ENCODE peak calls at places on chromosomes 4 and X, in four cellular contexts. One of them, this sample, is unnamed.

GRCh38 chr4:98510340-98510739 is 148.1 kb downstream of the TSPAN5 start:
- DNase-seq in bronchial epithelial cell: no peak
- DNase-seq in epithelial cell of esophagus: no peak
- DNase-seq in fibroblast of lung: no peak
- DNase-seq in this sample: no peak

GRCh38 chrX:135433531-135434257 is 11.9 kb downstream of the SMIM10L2A start:
- DNase-seq in bronchial epithelial cell: no peak
- DNase-seq in epithelial cell of esophagus: no peak
- DNase-seq in fibroblast of lung: no peak
- DNase-seq in this sample: no peak

GRCh38 chrX:107825698-107826285 is at the start of gene MID2:
- DNase-seq in bronchial epithelial cell: peak
- DNase-seq in epithelial cell of esophagus: peak
- DNase-seq in fibroblast of lung: peak
- DNase-seq in this sample: no peak

GRCh38 chrX:8673211-8673610 is 58.7 kb downstream of the ANOS1 start:
- DNase-seq in bronchial epithelial cell: no peak
- DNase-seq in epithelial cell of esophagus: no peak
- DNase-seq in fibroblast of lung: peak
- DNase-seq in this sample: no peak

GRCh38 chr4:101157415-101158135 is 189.8 kb downstream of the PPP3CA start:
- DNase-seq in bronchial epithelial cell: no peak
- DNase-seq in epithelial cell of esophagus: no peak
- DNase-seq in fibroblast of lung: peak
- DNase-seq in this sample: no peak

GRCh38 chr4:37693450-37694190 is 7.4 kb upstream of the RELL1 start:
- DNase-seq in bronchial epithelial cell: peak
- DNase-seq in epithelial cell of esophagus: peak
- DNase-seq in fibroblast of lung: peak
- DNase-seq in this sample: no peak

GRCh38 chrX:118756111-118756510 is 28.7 kb downstream of the IL13RA1 start:
- DNase-seq in bronchial epithelial cell: peak
- DNase-seq in epithelial cell of esophagus: peak
- DNase-seq in fibroblast of lung: no peak
- DNase-seq in this sample: no peak

GRCh38 chr4:123102897-123103489 is 180.6 kb upstream of the NUDT6 start:
- DNase-seq in bronchial epithelial cell: peak
- DNase-seq in epithelial cell of esophagus: peak
- DNase-seq in fibroblast of lung: peak
- DNase-seq in this sample: no peak

GRCh38 chrX:140389331-140389730 is 115.5 kb downstream of the SOX3 start:
- DNase-seq in bronchial epithelial cell: no peak
- DNase-seq in epithelial cell of esophagus: no peak
- DNase-seq in fibroblast of lung: no peak
- DNase-seq in this sample: no peak

GRCh38 chrX:151359931-151360871 is 36.8 kb upstream of the VMA21 start:
- DNase-seq in bronchial epithelial cell: peak
- DNase-seq in epithelial cell of esophagus: peak
- DNase-seq in fibroblast of lung: peak
- DNase-seq in this sample: no peak

GRCh38 chrX:154469114-154469513 is 10.0 kb downstream of the LAGE3 start:
- DNase-seq in bronchial epithelial cell: no peak
- DNase-seq in epithelial cell of esophagus: no peak
- DNase-seq in fibroblast of lung: no peak
- DNase-seq in this sample: no peak

GRCh38 chr4:25915359-25915716 is 1.3 kb downstream of the SMIM20 start:
- DNase-seq in bronchial epithelial cell: no peak
- DNase-seq in epithelial cell of esophagus: no peak
- DNase-seq in fibroblast of lung: peak
- DNase-seq in this sample: no peak

GRCh38 chr4:74283614-74284013 is 24.7 kb upstream of the EPGN start:
- DNase-seq in bronchial epithelial cell: peak
- DNase-seq in epithelial cell of esophagus: peak
- DNase-seq in fibroblast of lung: peak
- DNase-seq in this sample: no peak

GRCh38 chrX:115339441-115340025 is 50.0 kb downstream of the LUZP4 start:
- DNase-seq in bronchial epithelial cell: no peak
- DNase-seq in epithelial cell of esophagus: no peak
- DNase-seq in fibroblast of lung: peak
- DNase-seq in this sample: no peak

GRCh38 chr4:147591048-147591577 is 26.1 kb upstream of the TMEM184C start:
- DNase-seq in bronchial epithelial cell: peak
- DNase-seq in epithelial cell of esophagus: peak
- DNase-seq in fibroblast of lung: peak
- DNase-seq in this sample: no peak

GRCh38 chrX:139207655-139208054 is 322.9 kb upstream of the F9 start:
- DNase-seq in bronchial epithelial cell: no peak
- DNase-seq in epithelial cell of esophagus: no peak
- DNase-seq in fibroblast of lung: no peak
- DNase-seq in this sample: no peak

DNA sequence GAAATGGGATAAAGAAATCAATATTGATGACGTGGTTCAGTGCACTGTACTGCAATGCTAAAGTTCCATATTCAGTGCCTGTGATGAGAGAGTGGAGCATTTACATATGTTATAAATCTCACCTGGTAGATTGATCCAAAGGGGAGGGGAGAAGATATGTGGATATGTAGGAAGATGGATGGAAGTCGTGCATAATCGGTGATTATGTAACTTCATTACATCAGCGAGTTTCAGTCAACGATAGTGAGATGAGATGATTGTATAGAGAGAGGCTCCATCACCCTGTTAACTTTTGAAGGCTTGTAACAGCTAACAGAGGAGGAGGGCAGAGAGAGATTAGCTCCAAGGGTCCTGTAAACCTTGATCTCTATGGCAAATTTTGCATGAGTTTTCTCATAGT is 1.8 kb downstream of the IL1RAPL1 start:
- DNase-seq in bronchial epithelial cell: no peak
- DNase-seq in epithelial cell of esophagus: no peak
- DNase-seq in fibroblast of lung: no peak
- DNase-seq in this sample: no peak
- H3K4me3 ChIP-seq in bronchial epithelial cell: no peak
- H3K4me3 ChIP-seq in epithelial cell of esophagus: no peak
- H3K4me3 ChIP-seq in fibroblast of lung: peak
- H3K4me3 ChIP-seq in this sample: no peak

GRCh38 chr4:16231570-16232252 is 5.4 kb upstream of the TAPT1 start:
- DNase-seq in bronchial epithelial cell: no peak
- DNase-seq in epithelial cell of esophagus: no peak
- DNase-seq in fibroblast of lung: no peak
- DNase-seq in this sample: no peak
- H3K4me3 ChIP-seq in bronchial epithelial cell: no peak
- H3K4me3 ChIP-seq in epithelial cell of esophagus: no peak
- H3K4me3 ChIP-seq in fibroblast of lung: no peak
- H3K4me3 ChIP-seq in this sample: no peak

DNA sequence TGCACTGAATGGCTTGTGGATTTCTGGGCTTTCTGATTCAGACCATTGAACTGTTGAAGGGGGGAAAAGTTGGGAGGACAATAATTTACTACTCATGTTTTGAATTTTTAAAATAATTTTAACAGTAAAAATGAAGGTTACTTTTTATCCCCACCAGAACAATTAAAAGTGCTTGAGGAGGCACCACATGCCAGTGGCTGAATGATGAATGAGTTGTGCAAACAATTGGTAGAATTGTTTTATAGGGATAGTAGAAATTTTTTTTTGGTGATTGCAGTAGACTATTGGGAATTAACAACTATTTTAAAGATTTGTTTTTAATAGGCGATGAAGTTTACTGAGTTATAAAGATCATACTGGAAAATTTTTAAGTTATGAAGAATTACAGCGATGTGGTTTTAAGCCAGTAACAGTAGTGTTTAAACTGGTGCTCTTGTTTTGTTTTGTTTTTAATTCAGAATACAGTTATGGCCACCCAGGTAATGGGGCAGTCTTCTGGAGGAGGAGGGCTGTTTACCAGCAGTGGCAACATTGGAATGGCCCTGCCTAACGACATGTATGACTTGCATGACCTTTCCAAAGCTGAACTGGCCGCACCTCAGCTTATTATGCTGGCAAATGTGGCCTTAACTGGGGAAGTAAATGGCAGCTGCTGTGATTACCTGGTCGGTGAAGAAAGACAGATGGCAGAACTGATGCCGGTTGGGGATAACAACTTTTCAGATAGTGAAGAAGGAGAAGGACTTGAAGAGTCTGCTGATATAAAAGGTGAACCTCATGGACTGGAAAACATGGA is 2.7 kb downstream of the REST start:
- DNase-seq in bronchial epithelial cell: no peak
- DNase-seq in epithelial cell of esophagus: no peak
- DNase-seq in fibroblast of lung: no peak
- DNase-seq in this sample: no peak
- H3K4me3 ChIP-seq in bronchial epithelial cell: peak
- H3K4me3 ChIP-seq in epithelial cell of esophagus: peak
- H3K4me3 ChIP-seq in fibroblast of lung: peak
- H3K4me3 ChIP-seq in this sample: peak

DNA sequence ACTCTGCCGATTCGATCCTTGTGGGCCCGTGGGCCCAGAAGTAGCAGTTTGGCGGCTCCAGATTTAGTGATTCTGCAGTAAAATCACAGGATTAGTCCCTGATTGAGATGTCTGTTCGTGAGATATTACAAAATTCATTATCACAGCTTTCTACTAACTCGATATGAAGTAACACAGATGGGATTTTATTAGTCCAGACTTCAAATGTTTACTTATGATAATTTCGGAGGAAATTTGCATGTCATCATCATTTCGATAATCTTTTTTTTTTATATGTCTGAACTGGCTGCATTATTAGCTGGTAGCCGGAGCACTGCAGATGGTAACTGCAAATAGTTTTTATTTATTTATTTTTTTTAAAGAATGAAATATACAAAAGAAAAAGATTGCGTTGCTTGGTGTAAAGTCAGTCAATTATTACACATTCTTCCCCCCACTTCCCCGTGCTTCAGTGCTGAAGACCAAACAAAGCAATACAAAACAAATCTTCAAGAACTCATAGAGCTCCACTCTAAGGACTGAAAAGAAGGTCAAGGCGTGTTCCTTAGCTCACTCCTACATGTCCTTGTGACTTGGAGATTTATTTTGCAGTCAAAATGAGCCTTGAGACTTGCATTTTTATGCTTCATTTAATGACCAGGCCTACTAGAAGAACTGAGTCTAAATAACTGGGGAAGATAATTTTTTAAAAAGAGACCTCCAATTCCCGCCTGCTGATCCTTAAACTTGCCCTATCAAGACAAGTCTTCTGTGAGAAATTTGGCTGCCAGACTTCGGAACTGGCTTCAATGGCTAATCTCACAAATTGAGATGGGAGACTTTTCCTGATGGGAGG is 11.7 kb upstream of the PITX2 start:
- DNase-seq in bronchial epithelial cell: no peak
- DNase-seq in epithelial cell of esophagus: no peak
- DNase-seq in fibroblast of lung: no peak
- DNase-seq in this sample: no peak
- H3K4me3 ChIP-seq in bronchial epithelial cell: no peak
- H3K4me3 ChIP-seq in epithelial cell of esophagus: no peak
- H3K4me3 ChIP-seq in fibroblast of lung: no peak
- H3K4me3 ChIP-seq in this sample: no peak

GRCh38 chr4:114601304-114602052 is 2.9 kb downstream of the UGT8 start:
- DNase-seq in bronchial epithelial cell: no peak
- DNase-seq in epithelial cell of esophagus: no peak
- DNase-seq in fibroblast of lung: no peak
- DNase-seq in this sample: no peak

GRCh38 chr4:114599231-114600065 is 841 bp downstream of the UGT8 start:
- DNase-seq in bronchial epithelial cell: no peak
- DNase-seq in epithelial cell of esophagus: no peak
- DNase-seq in fibroblast of lung: peak
- DNase-seq in this sample: no peak

GRCh38 chr4:114600672-114601071 is 2.1 kb downstream of the UGT8 start:
- DNase-seq in bronchial epithelial cell: no peak
- DNase-seq in epithelial cell of esophagus: no peak
- DNase-seq in fibroblast of lung: no peak
- DNase-seq in this sample: no peak

GRCh38 chr4:114598191-114599121 is at the start of gene UGT8:
- DNase-seq in bronchial epithelial cell: no peak
- DNase-seq in epithelial cell of esophagus: peak
- DNase-seq in fibroblast of lung: peak
- DNase-seq in this sample: no peak

DNA sequence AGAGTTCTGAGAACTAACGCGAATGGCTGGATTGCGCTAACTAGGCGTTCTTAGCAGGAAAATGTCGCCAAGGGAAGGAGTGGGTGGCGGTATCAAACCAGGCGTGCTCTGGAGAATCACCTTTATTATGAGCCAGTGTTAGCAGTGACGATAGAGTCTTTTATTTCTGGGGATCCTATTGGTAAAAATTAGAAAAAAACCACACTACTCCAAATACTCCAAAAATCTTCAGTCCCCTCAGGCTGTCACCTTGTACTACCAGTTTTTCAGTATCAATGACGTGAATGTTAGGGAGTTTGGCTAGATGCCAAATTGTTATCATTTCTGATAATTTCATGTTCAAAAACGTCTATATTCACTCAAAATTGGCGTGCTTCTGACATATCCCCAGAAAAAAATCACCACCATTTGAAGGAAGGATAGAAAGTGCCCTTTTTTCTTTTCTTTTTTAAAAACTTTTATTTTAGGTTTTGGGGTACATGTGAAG is 1.5 kb downstream of the UGT8 start:
- DNase-seq in bronchial epithelial cell: no peak
- DNase-seq in epithelial cell of esophagus: no peak
- DNase-seq in fibroblast of lung: no peak
- DNase-seq in this sample: no peak
- H3K4me3 ChIP-seq in bronchial epithelial cell: no peak
- H3K4me3 ChIP-seq in epithelial cell of esophagus: peak
- H3K4me3 ChIP-seq in fibroblast of lung: no peak
- H3K4me3 ChIP-seq in this sample: peak

DNA sequence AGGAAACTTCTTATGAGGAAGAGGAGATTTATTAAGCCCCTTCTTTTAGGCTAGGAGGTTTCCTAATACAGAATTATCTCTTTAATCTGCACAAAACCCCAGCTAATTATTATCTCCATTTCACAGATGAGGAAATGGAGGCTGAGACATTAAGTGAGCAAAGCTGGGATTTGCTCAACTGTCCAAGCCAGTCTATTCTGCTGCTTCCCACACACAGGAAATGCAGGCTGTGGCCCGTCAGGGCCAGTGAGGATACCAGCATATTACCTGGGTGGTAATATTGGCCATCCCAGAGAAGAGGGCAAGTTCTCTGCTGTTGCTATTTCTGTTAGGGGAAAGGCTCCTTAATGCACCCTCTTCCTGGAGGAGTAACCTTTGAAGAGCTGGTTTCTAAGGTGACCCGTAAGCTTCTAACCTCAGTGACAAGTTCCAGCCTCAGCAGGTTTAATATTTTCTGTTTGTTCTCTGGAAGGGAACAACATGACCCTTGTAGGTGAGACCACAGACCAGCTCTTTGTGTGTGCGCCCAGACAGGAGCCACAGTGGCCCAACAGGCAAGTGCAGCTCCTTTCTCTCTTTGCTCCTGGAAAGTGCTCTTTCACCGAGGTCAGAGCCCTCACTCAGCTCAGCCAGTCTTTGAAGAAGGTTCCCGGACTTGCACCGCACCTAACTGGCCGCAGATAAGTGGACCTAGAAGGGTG is 35.6 kb downstream of the TBC1D9 start:
- DNase-seq in bronchial epithelial cell: peak
- DNase-seq in epithelial cell of esophagus: no peak
- DNase-seq in fibroblast of lung: no peak
- DNase-seq in this sample: no peak
- H3K4me3 ChIP-seq in bronchial epithelial cell: no peak
- H3K4me3 ChIP-seq in epithelial cell of esophagus: no peak
- H3K4me3 ChIP-seq in fibroblast of lung: no peak
- H3K4me3 ChIP-seq in this sample: no peak